ENCODE peak calls at places on chromosome 16, in four cellular contexts. T, G, P and S are unnamed samples. For H3K9me3, the result is how much of the 10 kb centered on the place peaks cover.

GRCh38 chr16:80931985-80932720 is 74.5 kb downstream of the CMC2 start:
- DNase-seq in G (peak), T (no peak), P (peak), S (peak)

GRCh38 chr16:28549301-28549899 is 4.3 kb upstream of the SGF29 start:
- DNase-seq in T (no peak), G (no peak), P (peak), S (no peak)

GRCh38 chr16:78439646-78440045 is 340.2 kb downstream of the WWOX start:
- DNase-seq in T (no peak), P (no peak), G (no peak), S (no peak)

GRCh38 chr16:29834079-29834478 is 13.8 kb downstream of the MVP start:
- DNase-seq in T (no peak), P (no peak), G (no peak), S (no peak)

GRCh38 chr16:81036751-81037350 is 1.2 kb downstream of the ATMIN start:
- DNase-seq in T (no peak), P (peak), G (no peak), S (no peak)

GRCh38 chr16:28596840-28597691 is at the start of gene SULT1A2:
- DNase-seq in P (no peak), T (no peak), G (peak), S (no peak)

GRCh38 chr16:54284931-54285413 is 1.6 kb downstream of the IRX3 start:
- DNase-seq in P (no peak), G (no peak), T (no peak), S (no peak)

GRCh38 chr16:73028721-73029361 is 19.1 kb downstream of the ZFHX3 start:
- DNase-seq in G (no peak), P (no peak), T (no peak), S (no peak)

GRCh38 chr16:85421338-85422123 is 191.6 kb upstream of the GSE1 start:
- DNase-seq in T (no peak), G (peak), P (no peak), S (no peak)

GRCh38 chr16:69804283-69804682 is 42.2 kb downstream of the WWP2 start:
- DNase-seq in P (no peak), G (no peak), T (no peak), S (no peak)

GRCh38 chr16:85448557-85449194 is 164.4 kb upstream of the GSE1 start:
- DNase-seq in G (peak), P (no peak), T (no peak), S (no peak)

GRCh38 chr16:11585460-11586374 is 1.0 kb downstream of the LITAF start:
- DNase-seq in G (peak), T (no peak), P (no peak), S (peak)

GRCh38 chr16:67236551-67237395 is 9.8 kb downstream of the TMEM208 start:
- DNase-seq in T (no peak), P (peak), G (peak), S (peak)

GRCh38 chr16:30184430-30185140 is 1.2 kb downstream of the CORO1A start:
- DNase-seq in P (no peak), G (peak), T (no peak), S (peak)

GRCh38 chr16:1989826-1990335 is at the start of gene SYNGR3:
- DNase-seq in G (peak), P (no peak), T (no peak), S (no peak)

GRCh38 chr16:13634921-13635320 is 285.0 kb upstream of the ERCC4 start:
- DNase-seq in G (no peak), T (no peak), P (no peak), S (no peak)

GRCh38 chr16:70735141-70735979 is 49.5 kb upstream of the MTSS2 start:
- DNase-seq in G (peak), P (no peak), T (no peak), S (peak)

GRCh38 chr16:10362077-10362863 is 23.6 kb upstream of the ATF7IP2 start:
- DNase-seq in G (no peak), T (no peak), P (no peak), S (no peak)

GRCh38 chr16:19753815-19754643 is 36.0 kb downstream of the IQCK start:
- DNase-seq in T (no peak), P (no peak), G (no peak), S (no peak)

GRCh38 chr16:51408357-51408756 is 257.3 kb upstream of the SALL1 start:
- DNase-seq in T (no peak), P (no peak), G (no peak), S (no peak)

GRCh38 chr16:28925386-28926228 is 569 bp upstream of the RABEP2 start:
- DNase-seq in P (peak), T (no peak), G (no peak), S (peak)

GRCh38 chr16:11819798-11820197 is 22.7 kb upstream of the ZC3H7A start:
- DNase-seq in G (no peak), T (no peak), P (no peak), S (no peak)

GRCh38 chr16:20740007-20740883 is 1.4 kb downstream of the THUMPD1 start:
- DNase-seq in G (no peak), T (no peak), P (no peak), S (no peak)

GRCh38 chr16:25066426-25066746 is 45.2 kb upstream of the LCMT1 start:
- DNase-seq in P (no peak), G (peak), T (no peak), S (no peak)

GRCh38 chr16:48591976-48592375 is 18.0 kb downstream of the N4BP1 start:
- DNase-seq in T (no peak), G (no peak), P (peak), S (no peak)

GRCh38 chr16:48583075-48584065 is 26.6 kb downstream of the N4BP1 start:
- DNase-seq in T (no peak), G (no peak), P (no peak), S (no peak)

GRCh38 chr16:48590476-48590875 is 19.5 kb downstream of the N4BP1 start:
- DNase-seq in T (no peak), P (no peak), G (no peak), S (no peak)

GRCh38 chr16:48580925-48581500 is 29.0 kb downstream of the N4BP1 start:
- DNase-seq in P (no peak), T (no peak), G (no peak), S (no peak)

DNA sequence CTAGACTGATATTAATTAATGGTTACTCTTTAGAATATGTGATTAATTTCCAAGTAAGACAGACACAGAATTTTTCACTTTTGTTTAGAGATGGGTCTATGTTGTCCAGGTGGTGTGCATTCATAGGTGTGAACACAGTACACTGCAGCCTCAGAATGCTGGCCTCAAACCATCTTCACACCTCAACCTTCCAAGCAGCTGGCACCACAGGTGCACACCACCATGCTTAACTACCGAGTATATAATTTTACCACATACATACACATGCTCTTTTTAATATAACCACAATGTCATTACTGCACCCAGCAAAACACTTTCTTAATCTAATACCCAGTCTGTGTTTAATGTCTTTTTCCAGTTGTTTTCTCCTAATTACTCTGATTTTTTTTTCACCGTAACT is 23.9 kb downstream of the N4BP1 start:
- DNase-seq in P (no peak), G (no peak), T (no peak), S (no peak)
- H3K9me3 ChIP-seq in P (under half), G (under half), T (under half), S (under half)

GRCh38 chr16:87347932-87348615 is 30.9 kb upstream of the C16orf95 start:
- DNase-seq in P (no peak), G (no peak), T (no peak), S (no peak)
- TF ChIP-seq CTCF in P (no peak), G (no peak), T (no peak), S (no peak)

GRCh38 chr16:66188786-66189725 is 177.4 kb upstream of the CDH5 start:
- DNase-seq in G (no peak), T (no peak), P (no peak), S (no peak)
- H3K27ac ChIP-seq in G (no peak), T (peak), P (no peak), S (no peak)

GRCh38 chr16:48597563-48598392 is 12.2 kb downstream of the N4BP1 start:
- DNase-seq in G (no peak), T (no peak), P (no peak), S (no peak)

GRCh38 chr16:48592839-48593429 is 17.0 kb downstream of the N4BP1 start:
- DNase-seq in T (no peak), G (no peak), P (no peak), S (no peak)

DNA sequence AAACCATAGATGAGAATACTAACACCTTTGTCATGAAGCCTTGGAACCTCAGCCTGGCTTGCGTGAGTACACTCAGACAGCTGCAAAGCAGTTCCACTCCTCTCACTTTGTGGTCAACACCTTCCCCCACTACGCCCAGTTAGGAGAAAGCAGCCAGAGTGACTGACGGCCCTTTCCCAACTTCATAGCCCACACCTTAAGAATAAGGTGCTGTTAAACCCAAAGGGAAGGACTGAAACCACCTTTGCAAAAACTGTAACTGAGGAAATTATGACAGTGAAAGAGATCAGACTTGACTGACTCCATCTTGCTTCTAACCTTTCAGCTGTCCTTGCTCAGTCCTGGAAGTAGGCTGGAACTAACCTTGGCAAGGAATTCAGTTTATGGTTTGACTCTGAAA is 13.7 kb downstream of the N4BP1 start:
- DNase-seq in G (no peak), T (no peak), P (no peak), S (no peak)
- H3K9me3 ChIP-seq in G (under half), T (under half), P (under half), S (under half)

DNA sequence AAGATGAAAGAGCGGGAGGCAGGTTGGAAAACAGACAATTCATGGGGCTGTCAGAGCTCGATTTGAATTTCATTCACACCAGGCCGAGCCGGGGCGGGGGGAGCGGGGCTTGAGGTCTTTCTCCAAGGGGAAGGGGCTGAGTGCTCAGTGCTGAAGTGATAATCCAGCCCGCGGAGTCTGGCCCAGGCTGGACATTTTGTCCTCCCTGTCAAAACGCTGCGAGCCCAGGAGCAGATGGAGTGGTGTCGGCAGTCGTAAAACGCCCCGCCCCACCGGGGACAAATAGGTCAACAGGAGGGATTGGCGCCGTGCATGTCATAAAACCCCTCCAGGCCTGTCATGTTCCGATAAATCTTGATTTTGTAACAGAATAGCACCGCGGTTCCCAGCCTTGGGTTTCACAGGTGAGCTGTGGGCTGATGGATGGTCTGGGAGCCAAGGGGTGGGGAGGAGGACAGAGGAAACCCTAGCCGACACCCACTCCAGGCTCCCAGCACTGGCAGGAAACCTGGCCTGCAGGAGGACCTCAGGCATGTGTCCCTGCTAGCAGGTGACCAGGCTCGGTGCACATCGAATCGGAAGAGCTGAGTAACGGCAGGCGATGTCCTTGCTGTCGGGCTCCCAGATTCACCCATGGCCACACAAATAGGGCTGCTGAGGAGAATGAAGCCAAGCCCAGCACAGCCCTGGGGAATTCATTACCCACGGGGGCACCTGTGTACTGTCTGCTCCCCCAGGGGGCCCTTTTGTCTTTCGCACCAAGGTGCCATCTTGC is 341.4 kb downstream of the FOXL1 start:
- DNase-seq in G (no peak), T (no peak), P (no peak), S (no peak)
- TF ChIP-seq CTCF in G (no peak), T (no peak), P (no peak), S (no peak)

GRCh38 chr16:4134434-4134833 is 18.2 kb upstream of the ADCY9 start:
- DNase-seq in T (no peak), G (no peak), P (no peak), S (no peak)

GRCh38 chr16:4136229-4136813 is 20.1 kb upstream of the ADCY9 start:
- DNase-seq in P (peak), T (no peak), G (peak), S (no peak)

GRCh38 chr16:4137438-4137837 is 21.2 kb upstream of the ADCY9 start:
- DNase-seq in T (no peak), P (no peak), G (no peak), S (no peak)

GRCh38 chr16:4133897-4134372 is 17.7 kb upstream of the ADCY9 start:
- DNase-seq in G (no peak), P (no peak), T (no peak), S (no peak)

DNA sequence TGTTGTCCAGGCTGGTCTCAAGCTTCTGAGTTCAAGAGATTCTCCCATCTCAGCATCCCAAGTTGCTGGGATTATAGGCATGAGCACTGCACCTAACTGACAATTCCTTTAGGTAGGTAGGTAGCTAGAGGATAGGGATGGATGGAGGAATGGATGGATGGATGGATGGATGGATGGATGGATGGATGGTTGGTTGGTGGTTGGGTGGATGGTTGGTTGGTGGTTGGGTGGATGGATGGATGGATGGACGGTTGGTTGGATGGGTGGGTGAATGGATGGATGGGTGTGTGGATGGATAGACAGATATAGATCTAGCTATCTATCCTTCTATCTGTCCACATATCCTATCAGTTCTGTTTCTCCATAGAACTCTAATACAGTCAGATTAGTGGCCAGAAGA is 19.3 kb upstream of the ADCY9 start:
- DNase-seq in T (no peak), P (no peak), G (no peak), S (no peak)
- H3K27ac ChIP-seq in T (no peak), P (no peak), G (no peak), S (no peak)

GRCh38 chr16:68564367-68564985 is 25.4 kb downstream of the ZFP90 start:
- DNase-seq in T (no peak), G (no peak), P (no peak), S (no peak)
- H3K9me3 ChIP-seq in T (half or more), G (under half), P (half or more), S (under half)

GRCh38 chr16:3003582-3004270 is 9.0 kb upstream of the CLDN9 start:
- DNase-seq in T (peak), G (peak), P (peak), S (peak)
- TF ChIP-seq CTCF in T (peak), G (no peak), P (peak), S (peak)

GRCh38 chr16:57773680-57774295 is 28.5 kb downstream of the KIFC3 start:
- DNase-seq in P (no peak), T (no peak), G (peak), S (no peak)
- H3K27ac ChIP-seq in P (no peak), T (no peak), G (peak), S (no peak)

DNA sequence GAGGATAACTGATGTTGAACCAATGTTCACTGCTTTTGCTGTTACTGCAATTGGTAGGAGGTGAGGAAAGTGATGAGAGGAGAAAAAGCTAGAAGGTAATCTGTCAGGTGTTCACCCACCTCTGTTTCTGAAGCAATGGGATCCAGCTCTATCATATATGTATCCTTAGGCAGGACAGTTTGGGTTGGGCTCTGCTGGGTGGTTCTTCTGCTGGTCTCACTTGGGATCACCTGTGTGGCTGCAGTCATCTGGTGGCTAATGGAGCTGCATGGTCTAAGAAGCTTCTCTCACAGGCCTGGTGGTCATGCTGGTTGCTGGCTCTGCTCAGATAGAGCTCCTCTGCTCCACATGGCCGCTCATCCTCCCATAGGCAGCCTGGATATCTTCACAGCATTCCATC is 40.2 kb upstream of the ZCCHC14 start:
- DNase-seq in T (no peak), P (no peak), G (no peak), S (no peak)
- H3K9me3 ChIP-seq in T (under half), P (under half), G (under half), S (under half)